ENCODE peak calls at places on chromosomes 3 and 15, in ten cellular contexts. Z, E, U, W, Q, X, I, K, Y and J are unnamed samples. For H3K9me3, the result is how much of the 10 kb centered on the place peaks cover.

GRCh38 chr3:159604151-159604581 is 384.5 kb upstream of the IL12A start:
- DNase-seq in Z (peak), E (no peak), U (no peak), W (no peak), Q (no peak), X (no peak), I (no peak), K (no peak), Y (no peak), J (no peak)

GRCh38 chr15:91779960-91780359 is 73.5 kb upstream of the SLCO3A1 start:
- DNase-seq in Z (no peak), E (no peak), U (no peak), W (no peak), Q (no peak), X (no peak), I (no peak), K (no peak), Y (no peak), J (no peak)

GRCh38 chr15:69595009-69595825 is 142.6 kb downstream of the RPLP1 start:
- DNase-seq in Z (peak), E (peak), U (peak), W (no peak), Q (no peak), X (peak), I (peak), K (peak), Y (no peak), J (no peak)

GRCh38 chr3:186044973-186045372 is 63.9 kb downstream of the ETV5 start:
- DNase-seq in Z (peak), E (no peak), U (no peak), W (no peak), Q (no peak), X (no peak), I (no peak), K (no peak), Y (no peak), J (no peak)

GRCh38 chr3:38116471-38117162 is 20.3 kb downstream of the ACAA1 start:
- DNase-seq in Z (no peak), E (no peak), U (peak), W (no peak), Q (no peak), X (peak), I (peak), K (no peak), Y (no peak), J (no peak)

GRCh38 chr3:66956740-66957139 is 41.4 kb upstream of the KBTBD8 start:
- DNase-seq in Z (no peak), E (no peak), U (no peak), W (no peak), Q (no peak), X (no peak), I (no peak), K (no peak), Y (no peak), J (no peak)

GRCh38 chr15:100383302-100384107 is 41.7 kb upstream of the ADAMTS17 start:
- DNase-seq in Z (peak), E (no peak), U (no peak), W (peak), Q (peak), X (peak), I (no peak), K (no peak), Y (peak), J (no peak)

GRCh38 chr3:170622369-170623159 is 36.7 kb upstream of the SLC7A14 start:
- DNase-seq in Z (peak), E (no peak), U (no peak), W (no peak), Q (no peak), X (no peak), I (no peak), K (no peak), Y (no peak), J (no peak)

GRCh38 chr15:100781061-100781960 is 98.3 kb upstream of the ALDH1A3 start:
- DNase-seq in Z (no peak), E (no peak), U (peak), W (no peak), Q (peak), X (no peak), I (no peak), K (no peak), Y (no peak), J (no peak)

GRCh38 chr3:176403531-176403930 is 793.8 kb downstream of the TBL1XR1 start:
- DNase-seq in Z (no peak), E (no peak), U (no peak), W (no peak), Q (no peak), X (no peak), I (no peak), K (no peak), Y (no peak), J (no peak)

GRCh38 chr15:61038910-61039309 is 190.2 kb downstream of the RORA start:
- DNase-seq in Z (no peak), E (no peak), U (no peak), W (no peak), Q (no peak), X (no peak), I (no peak), K (no peak), Y (no peak), J (no peak)

GRCh38 chr15:36682091-36682490 is 102.7 kb downstream of the CDIN1 start:
- DNase-seq in Z (peak), E (no peak), U (no peak), W (no peak), Q (no peak), X (no peak), I (no peak), K (no peak), Y (no peak), J (no peak)

GRCh38 chr15:64749167-64749566 is 26.2 kb downstream of the RBPMS2 start:
- DNase-seq in Z (peak), E (no peak), U (no peak), W (peak), Q (no peak), X (peak), I (no peak), K (no peak), Y (no peak), J (no peak)

GRCh38 chr3:107328074-107328473 is 49.2 kb upstream of the CCDC54 start:
- DNase-seq in Z (no peak), E (no peak), U (no peak), W (no peak), Q (no peak), X (no peak), I (no peak), K (no peak), Y (no peak), J (no peak)

GRCh38 chr3:48409291-48410201 is 20.3 kb downstream of the PLXNB1 start:
- DNase-seq in Z (no peak), E (peak), U (peak), W (no peak), Q (no peak), X (no peak), I (peak), K (peak), Y (no peak), J (no peak)

GRCh38 chr3:116340680-116341216 is 104.5 kb downstream of the LSAMP start:
- DNase-seq in Z (peak), E (no peak), U (no peak), W (no peak), Q (no peak), X (no peak), I (no peak), K (no peak), Y (no peak), J (no peak)

GRCh38 chr3:99542771-99543518 is 95.4 kb upstream of the COL8A1 start:
- DNase-seq in Z (no peak), E (no peak), U (no peak), W (peak), Q (no peak), X (no peak), I (no peak), K (no peak), Y (no peak), J (no peak)

GRCh38 chr3:15280853-15281532 is 51.4 kb downstream of the SH3BP5 start:
- DNase-seq in Z (no peak), E (no peak), U (no peak), W (no peak), Q (no peak), X (peak), I (no peak), K (no peak), Y (no peak), J (no peak)

GRCh38 chr3:10516835-10517465 is 11.6 kb upstream of the ATP2B2 start:
- DNase-seq in Z (peak), E (no peak), U (no peak), W (no peak), Q (peak), X (no peak), I (no peak), K (no peak), Y (no peak), J (no peak)

GRCh38 chr15:51755790-51756189 is 4.4 kb downstream of the TMOD2 start:
- DNase-seq in Z (no peak), E (no peak), U (no peak), W (no peak), Q (no peak), X (no peak), I (no peak), K (no peak), Y (peak), J (no peak)

GRCh38 chr15:59166601-59167265 is 39.9 kb upstream of the LDHAL6B start:
- DNase-seq in Z (no peak), E (no peak), U (no peak), W (no peak), Q (peak), X (no peak), I (no peak), K (no peak), Y (no peak), J (no peak)

GRCh38 chr3:167318306-167318705 is 61.8 kb downstream of the ZBBX start:
- DNase-seq in Z (no peak), E (no peak), U (no peak), W (no peak), Q (no peak), X (no peak), I (no peak), K (no peak), Y (no peak), J (no peak)

GRCh38 chr3:129665024-129665768 is 58.7 kb upstream of the PLXND1 start:
- DNase-seq in Z (peak), E (no peak), U (no peak), W (peak), Q (no peak), X (no peak), I (no peak), K (no peak), Y (no peak), J (no peak)

GRCh38 chr15:88776646-88777045 is 26.6 kb upstream of the ACAN start:
- DNase-seq in Z (no peak), E (no peak), U (no peak), W (no peak), Q (no peak), X (no peak), I (no peak), K (no peak), Y (no peak), J (no peak)

GRCh38 chr15:63712828-63713520 is 115.8 kb downstream of the FBXL22 start:
- DNase-seq in Z (no peak), E (no peak), U (no peak), W (no peak), Q (no peak), X (no peak), I (no peak), K (no peak), Y (no peak), J (no peak)

GRCh38 chr3:101643861-101644613 is 32.9 kb downstream of the ZBTB11 start:
- DNase-seq in Z (peak), E (no peak), U (no peak), W (peak), Q (no peak), X (no peak), I (no peak), K (no peak), Y (peak), J (peak)

GRCh38 chr3:124800511-124801374 is 70.5 kb downstream of the UMPS start:
- DNase-seq in Z (peak), E (no peak), U (no peak), W (no peak), Q (no peak), X (no peak), I (no peak), K (no peak), Y (no peak), J (no peak)

GRCh38 chr3:44065311-44065710 is 176.4 kb upstream of the TOPAZ1 start:
- DNase-seq in Z (no peak), E (no peak), U (no peak), W (peak), Q (no peak), X (no peak), I (no peak), K (no peak), Y (no peak), J (no peak)

GRCh38 chr3:149037684-149038083 is 46.3 kb downstream of the GYG1 start:
- DNase-seq in Z (no peak), E (no peak), U (no peak), W (no peak), Q (no peak), X (no peak), I (no peak), K (no peak), Y (no peak), J (no peak)

GRCh38 chr3:55367396-55367795 is 119.7 kb downstream of the WNT5A start:
- DNase-seq in Z (no peak), E (no peak), U (no peak), W (no peak), Q (no peak), X (no peak), I (no peak), K (no peak), Y (no peak), J (no peak)

GRCh38 chr3:122609798-122610559 is 32.5 kb downstream of the PARP15 start:
- DNase-seq in Z (peak), E (no peak), U (no peak), W (peak), Q (no peak), X (no peak), I (no peak), K (no peak), Y (no peak), J (no peak)

GRCh38 chr3:126498936-126499335 is 18.6 kb downstream of the UROC1 start:
- DNase-seq in Z (no peak), E (no peak), U (no peak), W (no peak), Q (peak), X (no peak), I (no peak), K (no peak), Y (peak), J (no peak)

GRCh38 chr15:88142141-88142540 is 114.4 kb downstream of the NTRK3 start:
- DNase-seq in Z (no peak), E (no peak), U (no peak), W (no peak), Q (no peak), X (no peak), I (no peak), K (no peak), Y (no peak), J (no peak)

GRCh38 chr3:172659246-172660002 is 51.4 kb downstream of the NCEH1 start:
- DNase-seq in Z (no peak), E (no peak), U (no peak), W (no peak), Q (no peak), X (no peak), I (no peak), K (no peak), Y (no peak), J (no peak)

GRCh38 chr3:177464392-177465225 is 267.3 kb upstream of the TBL1XR1 start:
- DNase-seq in Z (no peak), E (no peak), U (no peak), W (no peak), Q (no peak), X (no peak), I (no peak), K (no peak), Y (no peak), J (no peak)

GRCh38 chr3:65508743-65509422 is 529.8 kb downstream of the MAGI1 start:
- DNase-seq in Z (no peak), E (no peak), U (no peak), W (no peak), Q (no peak), X (no peak), I (no peak), K (no peak), Y (no peak), J (no peak)
- H3K4me3 ChIP-seq in Z (no peak), E (no peak), U (no peak), W (no peak), Q (peak), X (no peak), I (no peak), K (peak), Y (no peak), J (no peak)

DNA sequence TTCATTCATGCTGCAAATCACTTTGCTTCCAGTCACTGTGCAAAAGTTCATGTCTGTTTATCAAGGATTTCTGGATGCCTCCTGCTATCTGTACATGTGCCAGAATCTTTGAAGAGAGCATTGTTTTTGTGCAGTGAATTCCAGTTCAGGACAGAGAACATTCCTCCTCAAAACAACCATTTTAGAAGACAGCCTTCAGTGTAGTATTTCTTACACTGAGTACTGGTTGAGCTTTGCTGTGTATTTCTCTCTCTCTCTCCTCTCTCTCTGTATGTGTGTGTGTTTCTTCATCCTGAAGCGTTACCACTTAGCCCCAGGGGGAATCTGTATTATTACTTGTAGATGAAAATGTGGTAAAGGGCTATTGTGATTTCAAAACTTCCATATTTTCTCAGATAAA is 123.8 kb upstream of the CHL1 start:
- DNase-seq in Z (no peak), E (no peak), U (no peak), W (no peak), Q (no peak), X (no peak), I (no peak), K (no peak), Y (no peak), J (no peak)
- H3K9me3 ChIP-seq in Z (under half), E (under half), U (under half), W (under half), Q (half or more), X (under half), I (under half), K (under half), Y (under half), J (under half)

DNA sequence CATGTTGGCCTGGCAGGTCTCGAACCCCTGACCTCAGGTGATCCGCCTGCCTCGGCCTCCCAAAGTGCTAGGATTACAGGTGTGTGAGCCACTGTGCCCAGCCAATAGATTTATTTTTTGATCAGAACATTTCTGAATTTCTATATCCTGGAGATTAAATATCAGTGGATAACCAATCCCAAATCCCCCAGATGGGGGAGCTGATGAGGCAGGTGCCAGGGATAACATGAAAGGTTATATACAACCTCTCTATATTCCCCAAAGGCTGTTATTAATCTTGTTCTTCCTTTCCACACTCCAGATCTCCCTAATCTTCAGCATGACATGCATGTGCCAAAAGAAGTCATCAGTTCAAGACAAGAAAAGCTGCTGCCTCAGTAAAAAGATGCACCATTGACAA is 112.3 kb downstream of the WDR76 start:
- DNase-seq in Z (no peak), E (no peak), U (no peak), W (no peak), Q (peak), X (peak), I (no peak), K (no peak), Y (no peak), J (no peak)
- TF ChIP-seq CTCF in Z (peak), E (no peak), U (no peak), W (peak), Q (peak), X (no peak), I (no peak), K (no peak), Y (peak), J (no peak)

DNA sequence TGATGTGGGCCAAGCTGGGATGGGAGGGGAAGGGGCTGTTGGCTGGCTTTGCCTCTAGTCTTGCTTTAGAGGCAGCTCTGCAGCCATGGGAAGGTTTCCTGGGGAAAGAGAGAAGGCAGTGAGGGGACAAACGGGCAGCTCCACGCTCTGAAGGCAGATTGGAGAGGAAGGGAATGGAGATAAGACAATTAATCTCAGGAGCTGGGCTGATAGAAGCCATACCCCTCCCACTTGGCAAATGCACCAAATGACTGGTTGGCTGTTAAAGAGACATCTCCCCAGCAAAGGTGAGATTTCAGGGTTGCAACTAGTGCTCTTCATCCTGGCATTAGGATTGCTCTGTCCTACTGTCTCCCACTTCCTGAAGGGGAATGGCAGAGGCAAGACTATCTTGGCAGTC is 4.7 kb downstream of the RASGRP1 start:
- DNase-seq in Z (no peak), E (no peak), U (no peak), W (no peak), Q (no peak), X (no peak), I (no peak), K (no peak), Y (no peak), J (no peak)
- H3K4me3 ChIP-seq in Z (no peak), E (no peak), U (no peak), W (no peak), Q (no peak), X (no peak), I (no peak), K (no peak), Y (no peak), J (peak)

GRCh38 chr15:45993072-45993471 is 358.2 kb downstream of the SQOR start:
- DNase-seq in Z (no peak), E (no peak), U (no peak), W (no peak), Q (no peak), X (no peak), I (no peak), K (no peak), Y (no peak), J (no peak)
- H3K9me3 ChIP-seq in Z (under half), E (under half), U (under half), W (under half), Q (under half), X (under half), I (under half), K (under half), Y (under half), J (under half)

GRCh38 chr3:128435561-128435960 is 31.1 kb downstream of the DNAJB8 start:
- DNase-seq in Z (no peak), E (no peak), U (no peak), W (no peak), Q (no peak), X (no peak), I (no peak), K (no peak), Y (no peak), J (no peak)

GRCh38 chr3:128436214-128436613 is 30.5 kb downstream of the DNAJB8 start:
- DNase-seq in Z (no peak), E (no peak), U (no peak), W (no peak), Q (no peak), X (no peak), I (no peak), K (no peak), Y (no peak), J (no peak)

GRCh38 chr3:128439226-128439625 is 27.5 kb downstream of the DNAJB8 start:
- DNase-seq in Z (no peak), E (no peak), U (no peak), W (no peak), Q (no peak), X (no peak), I (no peak), K (no peak), Y (no peak), J (no peak)

GRCh38 chr3:128442070-128442469 is 24.6 kb downstream of the DNAJB8 start:
- DNase-seq in Z (no peak), E (no peak), U (no peak), W (no peak), Q (no peak), X (no peak), I (no peak), K (no peak), Y (no peak), J (no peak)

DNA sequence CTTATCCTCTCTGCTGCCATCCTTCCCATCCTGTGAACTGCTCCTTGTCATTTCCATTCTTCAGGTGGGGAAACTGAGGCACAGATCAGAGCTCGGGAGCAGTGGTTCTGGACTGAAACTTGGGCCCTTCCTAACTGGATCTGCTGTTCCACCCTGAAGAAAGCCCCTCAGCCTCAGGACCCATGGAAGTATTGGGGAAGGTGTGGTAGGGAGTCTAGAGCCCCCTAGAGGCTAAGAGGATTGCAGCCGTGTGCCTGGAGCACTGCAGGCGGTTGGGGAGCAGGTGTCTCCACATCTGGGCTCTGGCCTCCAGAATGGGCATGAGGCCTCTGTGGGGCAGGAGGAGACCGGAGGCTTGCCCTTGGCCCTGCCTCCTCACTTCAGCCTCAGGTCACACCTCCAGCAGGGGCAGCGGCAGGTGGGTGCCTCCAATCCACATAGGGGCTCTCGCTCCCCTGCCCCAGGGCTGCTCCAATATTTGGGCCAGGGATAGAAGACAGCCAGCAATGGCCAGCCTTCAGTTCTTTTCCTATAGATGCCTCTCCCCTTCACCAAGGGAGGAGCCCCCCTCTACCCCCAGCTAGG is 28.1 kb downstream of the DNAJB8 start:
- DNase-seq in Z (no peak), E (no peak), U (no peak), W (no peak), Q (peak), X (no peak), I (no peak), K (no peak), Y (peak), J (no peak)
- TF ChIP-seq CTCF in Z (no peak), E (no peak), U (no peak), W (peak), Q (peak), X (no peak), I (no peak), K (no peak), Y (peak), J (no peak)

GRCh38 chr3:182487048-182487447 is 306.3 kb upstream of the ATP11B start:
- DNase-seq in Z (no peak), E (no peak), U (no peak), W (no peak), Q (no peak), X (no peak), I (no peak), K (no peak), Y (no peak), J (no peak)
- H3K4me3 ChIP-seq in Z (no peak), E (no peak), U (no peak), W (no peak), Q (no peak), X (no peak), I (no peak), K (no peak), Y (no peak), J (no peak)